ENCODE peak calls at places on chromosomes 6 and 20, in nine cellular contexts. X, R, W, B, O, U, D, F and Q are unnamed samples.

GRCh38 chr6:7535498-7535897 is 6.0 kb upstream of the DSP start:
- DNase-seq in U (no peak), D (no peak), O (no peak), F (no peak), X (no peak), B (no peak), R (no peak), W (no peak), Q (no peak)

GRCh38 chr6:71392286-71392685 is 103.7 kb downstream of the OGFRL1 start:
- DNase-seq in W (no peak), O (no peak), D (no peak), U (no peak), B (no peak), X (no peak), R (no peak), F (no peak), Q (no peak)

GRCh38 chr6:107972413-107973096 is 14.5 kb upstream of the SEC63 start:
- DNase-seq in B (no peak), O (no peak), U (no peak), R (no peak), D (no peak), F (no peak), X (no peak), W (no peak), Q (no peak)

GRCh38 chr6:156808287-156808686 is 31.1 kb downstream of the ARID1B start:
- DNase-seq in B (no peak), O (no peak), W (no peak), F (no peak), U (no peak), R (no peak), X (no peak), D (peak), Q (no peak)

GRCh38 chr20:58515240-58516212 is at the start of gene APCDD1L:
- DNase-seq in X (no peak), D (no peak), B (no peak), F (peak), R (peak), W (no peak), U (no peak), O (peak), Q (no peak)

GRCh38 chr20:4008026-4008413 is 7.3 kb downstream of the RNF24 start:
- DNase-seq in O (no peak), W (no peak), D (no peak), U (no peak), R (no peak), B (no peak), X (no peak), F (no peak), Q (no peak)

GRCh38 chr6:38273325-38273724 is 366.4 kb downstream of the BTBD9 start:
- DNase-seq in F (no peak), O (no peak), R (peak), U (no peak), X (no peak), B (no peak), W (no peak), D (no peak), Q (no peak)

GRCh38 chr20:61770203-61770602 is 295.5 kb downstream of the TAF4 start:
- DNase-seq in U (no peak), R (no peak), X (no peak), W (no peak), F (no peak), B (no peak), D (no peak), O (no peak), Q (no peak)

GRCh38 chr6:30826961-30827342 is 57.4 kb upstream of the DDR1 start:
- DNase-seq in W (no peak), R (no peak), D (no peak), B (no peak), F (no peak), O (no peak), X (no peak), U (no peak), Q (no peak)

GRCh38 chr6:14217728-14218637 is 100.4 kb downstream of the CD83 start:
- DNase-seq in F (no peak), B (no peak), R (no peak), D (no peak), W (no peak), U (peak), X (no peak), O (no peak), Q (no peak)

GRCh38 chr6:89927788-89928565 is 33.7 kb downstream of the GJA10 start:
- DNase-seq in W (no peak), X (no peak), B (peak), O (no peak), U (no peak), R (peak), F (no peak), D (no peak), Q (no peak)

GRCh38 chr20:50844430-50845100 is 49.7 kb downstream of the BCAS4 start:
- DNase-seq in U (no peak), X (no peak), O (no peak), F (no peak), W (no peak), B (peak), R (no peak), D (no peak), Q (peak)